ENCODE peak calls at places on chromosomes 12 and 14, in six cellular contexts. M, N, Q, I, C and Y are unnamed samples.

GRCh38 chr12:12642916-12643315 is 31.2 kb downstream of the CREBL2 start:
- DNase-seq in I (no peak), C (no peak), Q (no peak), N (no peak), M (no peak), Y (no peak)

GRCh38 chr12:12786371-12786715 is 884 bp downstream of the APOLD1 start:
- DNase-seq in I (no peak), N (no peak), Q (no peak), M (no peak), C (no peak), Y (no peak)

GRCh38 chr12:48004941-48005749 is 869 bp upstream of the COL2A1 start:
- DNase-seq in N (no peak), M (no peak), I (no peak), C (no peak), Q (no peak), Y (no peak)

GRCh38 chr12:78473136-78473535 is 391.4 kb upstream of the SYT1 start:
- DNase-seq in Q (peak), N (peak), C (no peak), M (no peak), I (no peak), Y (no peak)

GRCh38 chr12:75476076-75476475 is 4.5 kb upstream of the GLIPR1 start:
- DNase-seq in I (no peak), M (no peak), Q (no peak), C (no peak), N (no peak), Y (no peak)

GRCh38 chr14:25049559-25050493 is at the start of gene STXBP6:
- DNase-seq in Q (peak), M (peak), N (peak), I (peak), C (peak), Y (no peak)

GRCh38 chr14:39615352-39615751 is 183.1 kb upstream of the FBXO33 start:
- DNase-seq in Q (no peak), M (no peak), N (no peak), I (no peak), C (no peak), Y (no peak)

GRCh38 chr12:51374856-51375255 is 16.4 kb downstream of the GALNT6 start:
- DNase-seq in N (no peak), I (no peak), Q (no peak), C (no peak), M (no peak), Y (no peak)

GRCh38 chr14:33568935-33569579 is 381.8 kb downstream of the EGLN3 start:
- DNase-seq in I (no peak), C (no peak), M (no peak), Q (peak), N (no peak), Y (no peak)

GRCh38 chr14:29126361-29126760 is 359.8 kb downstream of the FOXG1 start:
- DNase-seq in M (no peak), Q (no peak), C (no peak), N (peak), I (no peak), Y (no peak)

GRCh38 chr12:102965281-102966155 is 8.0 kb downstream of the ASCL1 start:
- DNase-seq in N (no peak), I (no peak), M (no peak), C (no peak), Q (no peak), Y (no peak)

GRCh38 chr14:79584679-79585078 is 626.6 kb downstream of the DIO2 start:
- DNase-seq in Q (peak), I (no peak), C (no peak), N (peak), M (no peak), Y (no peak)

GRCh38 chr12:119412811-119413794 is 78.6 kb downstream of the CCDC60 start:
- DNase-seq in N (peak), M (peak), Q (peak), I (peak), C (peak), Y (peak)

GRCh38 chr12:43980627-43981191 is 144.8 kb downstream of the TMEM117 start:
- DNase-seq in Q (no peak), N (no peak), M (no peak), I (no peak), C (no peak), Y (no peak)

GRCh38 chr12:77433799-77434198 is 368.4 kb upstream of the E2F7 start:
- DNase-seq in N (peak), M (no peak), C (no peak), Q (no peak), I (no peak), Y (no peak)

GRCh38 chr12:47920913-47921312 is 16.1 kb upstream of the VDR start:
- DNase-seq in C (no peak), N (no peak), I (no peak), Q (no peak), M (no peak), Y (no peak)

GRCh38 chr12:124917135-124917840 is 2.8 kb upstream of the UBC start:
- DNase-seq in C (peak), N (peak), I (peak), M (peak), Q (peak), Y (no peak)

GRCh38 chr14:21024668-21025373 is at the start of gene NDRG2:
- DNase-seq in N (no peak), M (peak), Q (peak), C (peak), I (peak), Y (no peak)

GRCh38 chr12:19833775-19834501 is 394.6 kb downstream of the AEBP2 start:
- DNase-seq in Q (peak), M (no peak), N (peak), I (no peak), C (no peak), Y (no peak)

GRCh38 chr12:64824130-64824499 is 332 bp upstream of the TBC1D30 start:
- DNase-seq in Q (no peak), I (no peak), C (no peak), N (no peak), M (no peak), Y (no peak)